ENCODE peak calls at places on chromosomes 3 and 15, in ten cellular contexts. One of them, this sample, is unnamed.
A peak's percentile ranks its signal among the peaks of the same experiment; 100 is the strongest.

GRCh38 chr15:100720406-100720967 is 118.1 kb downstream of the ASB7 start:
- DNase-seq in Peyer's patch: no peak
- DNase-seq in activated B cell treated with CpG ODN at 0.5 μM for 24 hours: no peak
- DNase-seq in omental fat pad: no peak
- DNase-seq in MCF 10A: no peak
- DNase-seq in foreskin fibroblast: no peak
- DNase-seq in fibroblast of the aortic adventitia: no peak
- DNase-seq in GM06990: no peak
- DNase-seq in IMR-90: no peak
- DNase-seq in endothelial cell: no peak
- DNase-seq in this sample: no peak

GRCh38 chr3:187197255-187197654 is at the start of gene RTP1:
- DNase-seq in Peyer's patch: no peak
- DNase-seq in activated B cell treated with CpG ODN at 0.5 μM for 24 hours: no peak
- DNase-seq in omental fat pad: no peak
- DNase-seq in MCF 10A: no peak
- DNase-seq in foreskin fibroblast: no peak
- DNase-seq in fibroblast of the aortic adventitia: no peak
- DNase-seq in GM06990: no peak
- DNase-seq in IMR-90: no peak
- DNase-seq in endothelial cell: no peak
- DNase-seq in this sample: no peak

GRCh38 chr3:57837686-57838085 is 81.6 kb downstream of the SLMAP start:
- DNase-seq in Peyer's patch: no peak
- DNase-seq in activated B cell treated with CpG ODN at 0.5 μM for 24 hours: no peak
- DNase-seq in omental fat pad: no peak
- DNase-seq in MCF 10A: no peak
- DNase-seq in foreskin fibroblast: no peak
- DNase-seq in fibroblast of the aortic adventitia: no peak
- DNase-seq in GM06990: no peak
- DNase-seq in IMR-90: no peak
- DNase-seq in endothelial cell: no peak
- DNase-seq in this sample: no peak

GRCh38 chr15:83111149-83111548 is 3.7 kb downstream of the TM6SF1 start:
- DNase-seq in Peyer's patch: no peak
- DNase-seq in activated B cell treated with CpG ODN at 0.5 μM for 24 hours: no peak
- DNase-seq in omental fat pad: no peak
- DNase-seq in MCF 10A: no peak
- DNase-seq in foreskin fibroblast: no peak
- DNase-seq in fibroblast of the aortic adventitia: no peak
- DNase-seq in GM06990: no peak
- DNase-seq in IMR-90: no peak
- DNase-seq in endothelial cell: no peak
- DNase-seq in this sample: no peak

GRCh38 chr3:77459926-77460325 is 420.0 kb downstream of the ROBO2 start:
- DNase-seq in Peyer's patch: no peak
- DNase-seq in activated B cell treated with CpG ODN at 0.5 μM for 24 hours: no peak
- DNase-seq in omental fat pad: no peak
- DNase-seq in MCF 10A: peak; percentile 10
- DNase-seq in foreskin fibroblast: no peak
- DNase-seq in fibroblast of the aortic adventitia: no peak
- DNase-seq in GM06990: no peak
- DNase-seq in IMR-90: no peak
- DNase-seq in endothelial cell: no peak
- DNase-seq in this sample: no peak

GRCh38 chr3:48110463-48110862 is 77.8 kb downstream of the CDC25A start:
- DNase-seq in Peyer's patch: no peak
- DNase-seq in activated B cell treated with CpG ODN at 0.5 μM for 24 hours: no peak
- DNase-seq in omental fat pad: no peak
- DNase-seq in MCF 10A: no peak
- DNase-seq in foreskin fibroblast: no peak
- DNase-seq in fibroblast of the aortic adventitia: no peak
- DNase-seq in GM06990: no peak
- DNase-seq in IMR-90: no peak
- DNase-seq in endothelial cell: no peak
- DNase-seq in this sample: no peak

GRCh38 chr3:24502690-24503089 is 8.0 kb upstream of the THRB start:
- DNase-seq in Peyer's patch: no peak
- DNase-seq in activated B cell treated with CpG ODN at 0.5 μM for 24 hours: no peak
- DNase-seq in omental fat pad: no peak
- DNase-seq in MCF 10A: no peak
- DNase-seq in foreskin fibroblast: peak; percentile 61
- DNase-seq in fibroblast of the aortic adventitia: no peak
- DNase-seq in GM06990: no peak
- DNase-seq in IMR-90: no peak
- DNase-seq in endothelial cell: no peak
- DNase-seq in this sample: no peak

GRCh38 chr15:37793851-37794250 is 140.6 kb upstream of the TMCO5A start:
- DNase-seq in Peyer's patch: no peak
- DNase-seq in activated B cell treated with CpG ODN at 0.5 μM for 24 hours: no peak
- DNase-seq in omental fat pad: no peak
- DNase-seq in MCF 10A: no peak
- DNase-seq in foreskin fibroblast: no peak
- DNase-seq in fibroblast of the aortic adventitia: no peak
- DNase-seq in GM06990: no peak
- DNase-seq in IMR-90: no peak
- DNase-seq in endothelial cell: peak; percentile 19
- DNase-seq in this sample: no peak

DNA sequence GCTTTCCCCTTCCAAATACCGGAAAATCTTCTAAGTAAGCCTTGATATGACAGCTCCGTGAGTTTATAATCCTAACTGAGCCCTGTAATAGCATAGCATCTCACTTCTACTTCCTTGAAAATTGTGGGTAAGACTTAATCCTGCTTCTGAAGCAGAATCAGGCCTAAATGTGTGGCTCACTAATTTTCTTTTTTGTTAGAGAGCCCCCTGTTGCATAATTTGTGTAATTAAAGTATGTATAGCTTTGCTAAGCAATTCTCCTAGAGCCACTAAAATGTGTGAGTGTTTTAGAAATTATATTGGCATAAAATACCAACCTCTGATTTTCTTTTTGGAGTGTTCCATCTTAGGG is 304.4 kb downstream of the FGF12 start:
- DNase-seq in Peyer's patch: no peak
- DNase-seq in activated B cell treated with CpG ODN at 0.5 μM for 24 hours: no peak
- DNase-seq in omental fat pad: no peak
- DNase-seq in MCF 10A: peak; percentile 43
- DNase-seq in foreskin fibroblast: no peak
- DNase-seq in fibroblast of the aortic adventitia: no peak
- DNase-seq in GM06990: no peak
- DNase-seq in IMR-90: no peak
- DNase-seq in endothelial cell: no peak
- DNase-seq in this sample: peak; percentile 27
- TF ChIP-seq CTCF in Peyer's patch: no peak
- TF ChIP-seq CTCF in activated B cell treated with CpG ODN at 0.5 μM for 24 hours: no peak
- TF ChIP-seq CTCF in omental fat pad: no peak
- TF ChIP-seq CTCF in MCF 10A: peak; percentile 52
- TF ChIP-seq CTCF in foreskin fibroblast: no peak
- TF ChIP-seq CTCF in fibroblast of the aortic adventitia: no peak
- TF ChIP-seq CTCF in GM06990: no peak
- TF ChIP-seq CTCF in IMR-90: peak; percentile 10
- TF ChIP-seq CTCF in endothelial cell: peak; percentile 39
- TF ChIP-seq CTCF in this sample: peak; percentile 12

GRCh38 chr15:57328479-57329250 is 47.6 kb upstream of the CGNL1 start:
- DNase-seq in Peyer's patch: no peak
- DNase-seq in activated B cell treated with CpG ODN at 0.5 μM for 24 hours: no peak
- DNase-seq in omental fat pad: no peak
- DNase-seq in MCF 10A: no peak
- DNase-seq in foreskin fibroblast: no peak
- DNase-seq in fibroblast of the aortic adventitia: no peak
- DNase-seq in GM06990: no peak
- DNase-seq in IMR-90: no peak
- DNase-seq in endothelial cell: no peak
- DNase-seq in this sample: peak; percentile 27
- TF ChIP-seq CTCF in Peyer's patch: no peak
- TF ChIP-seq CTCF in activated B cell treated with CpG ODN at 0.5 μM for 24 hours: no peak
- TF ChIP-seq CTCF in omental fat pad: no peak
- TF ChIP-seq CTCF in MCF 10A: no peak
- TF ChIP-seq CTCF in foreskin fibroblast: no peak
- TF ChIP-seq CTCF in fibroblast of the aortic adventitia: no peak
- TF ChIP-seq CTCF in GM06990: no peak
- TF ChIP-seq CTCF in IMR-90: no peak
- TF ChIP-seq CTCF in endothelial cell: no peak
- TF ChIP-seq CTCF in this sample: no peak

GRCh38 chr3:32894977-32895376 is 56.5 kb upstream of the CCR4 start:
- DNase-seq in Peyer's patch: no peak
- DNase-seq in activated B cell treated with CpG ODN at 0.5 μM for 24 hours: no peak
- DNase-seq in omental fat pad: no peak
- DNase-seq in MCF 10A: no peak
- DNase-seq in foreskin fibroblast: no peak
- DNase-seq in fibroblast of the aortic adventitia: no peak
- DNase-seq in GM06990: no peak
- DNase-seq in IMR-90: no peak
- DNase-seq in endothelial cell: no peak
- DNase-seq in this sample: no peak

GRCh38 chr3:32892625-32893598 is 58.5 kb upstream of the CCR4 start:
- DNase-seq in Peyer's patch: no peak
- DNase-seq in activated B cell treated with CpG ODN at 0.5 μM for 24 hours: no peak
- DNase-seq in omental fat pad: no peak
- DNase-seq in MCF 10A: no peak
- DNase-seq in foreskin fibroblast: no peak
- DNase-seq in fibroblast of the aortic adventitia: no peak
- DNase-seq in GM06990: no peak
- DNase-seq in IMR-90: no peak
- DNase-seq in endothelial cell: no peak
- DNase-seq in this sample: no peak

GRCh38 chr3:32888739-32889138 is 62.7 kb upstream of the CCR4 start:
- DNase-seq in Peyer's patch: no peak
- DNase-seq in activated B cell treated with CpG ODN at 0.5 μM for 24 hours: no peak
- DNase-seq in omental fat pad: no peak
- DNase-seq in MCF 10A: no peak
- DNase-seq in foreskin fibroblast: no peak
- DNase-seq in fibroblast of the aortic adventitia: no peak
- DNase-seq in GM06990: peak; percentile 41
- DNase-seq in IMR-90: no peak
- DNase-seq in endothelial cell: no peak
- DNase-seq in this sample: no peak

GRCh38 chr3:32890420-32891276 is 60.8 kb upstream of the CCR4 start:
- DNase-seq in Peyer's patch: no peak
- DNase-seq in activated B cell treated with CpG ODN at 0.5 μM for 24 hours: no peak
- DNase-seq in omental fat pad: no peak
- DNase-seq in MCF 10A: no peak
- DNase-seq in foreskin fibroblast: no peak
- DNase-seq in fibroblast of the aortic adventitia: no peak
- DNase-seq in GM06990: no peak
- DNase-seq in IMR-90: no peak
- DNase-seq in endothelial cell: no peak
- DNase-seq in this sample: no peak

DNA sequence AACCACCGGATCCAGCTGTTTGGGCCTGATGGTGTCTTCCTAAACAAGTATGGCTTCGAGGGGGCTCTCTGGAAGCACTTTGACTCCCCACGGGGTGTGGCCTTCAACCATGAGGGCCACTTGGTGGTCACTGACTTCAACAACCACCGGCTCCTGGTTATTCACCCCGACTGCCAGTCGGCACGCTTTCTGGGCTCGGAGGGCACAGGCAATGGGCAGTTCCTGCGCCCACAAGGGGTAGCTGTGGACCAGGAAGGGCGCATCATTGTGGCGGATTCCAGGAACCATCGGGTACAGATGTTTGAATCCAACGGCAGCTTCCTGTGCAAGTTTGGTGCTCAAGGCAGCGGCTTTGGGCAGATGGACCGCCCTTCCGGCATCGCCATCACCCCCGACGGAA is 60.1 kb upstream of the CCR4 start:
- DNase-seq in Peyer's patch: no peak
- DNase-seq in activated B cell treated with CpG ODN at 0.5 μM for 24 hours: no peak
- DNase-seq in omental fat pad: no peak
- DNase-seq in MCF 10A: no peak
- DNase-seq in foreskin fibroblast: no peak
- DNase-seq in fibroblast of the aortic adventitia: no peak
- DNase-seq in GM06990: no peak
- DNase-seq in IMR-90: no peak
- DNase-seq in endothelial cell: no peak
- DNase-seq in this sample: no peak
- TF ChIP-seq CTCF in Peyer's patch: no peak
- TF ChIP-seq CTCF in activated B cell treated with CpG ODN at 0.5 μM for 24 hours: no peak
- TF ChIP-seq CTCF in omental fat pad: no peak
- TF ChIP-seq CTCF in MCF 10A: no peak
- TF ChIP-seq CTCF in foreskin fibroblast: no peak
- TF ChIP-seq CTCF in fibroblast of the aortic adventitia: no peak
- TF ChIP-seq CTCF in GM06990: no peak
- TF ChIP-seq CTCF in IMR-90: no peak
- TF ChIP-seq CTCF in endothelial cell: no peak
- TF ChIP-seq CTCF in this sample: no peak

GRCh38 chr3:69011331-69011730 is 2.2 kb downstream of the EOGT start:
- DNase-seq in Peyer's patch: no peak
- DNase-seq in activated B cell treated with CpG ODN at 0.5 μM for 24 hours: no peak
- DNase-seq in omental fat pad: no peak
- DNase-seq in MCF 10A: no peak
- DNase-seq in foreskin fibroblast: no peak
- DNase-seq in fibroblast of the aortic adventitia: no peak
- DNase-seq in GM06990: no peak
- DNase-seq in IMR-90: peak; percentile 54
- DNase-seq in endothelial cell: no peak
- DNase-seq in this sample: peak; percentile 42

GRCh38 chr3:69012111-69012835 is 1.2 kb downstream of the EOGT start:
- DNase-seq in Peyer's patch: no peak
- DNase-seq in activated B cell treated with CpG ODN at 0.5 μM for 24 hours: no peak
- DNase-seq in omental fat pad: no peak
- DNase-seq in MCF 10A: peak; percentile 82
- DNase-seq in foreskin fibroblast: peak; percentile 65
- DNase-seq in fibroblast of the aortic adventitia: peak; percentile 62
- DNase-seq in GM06990: peak; percentile 21
- DNase-seq in IMR-90: peak; percentile 63
- DNase-seq in endothelial cell: peak; percentile 24
- DNase-seq in this sample: peak; percentile 39

GRCh38 chr3:69014022-69014580 is 617 bp upstream of the EOGT start:
- DNase-seq in Peyer's patch: no peak
- DNase-seq in activated B cell treated with CpG ODN at 0.5 μM for 24 hours: no peak
- DNase-seq in omental fat pad: no peak
- DNase-seq in MCF 10A: no peak
- DNase-seq in foreskin fibroblast: peak; percentile 34
- DNase-seq in fibroblast of the aortic adventitia: no peak
- DNase-seq in GM06990: no peak
- DNase-seq in IMR-90: no peak
- DNase-seq in endothelial cell: no peak
- DNase-seq in this sample: no peak

GRCh38 chr3:69012836-69013255 is 638 bp downstream of the EOGT start:
- DNase-seq in Peyer's patch: peak; percentile 70
- DNase-seq in activated B cell treated with CpG ODN at 0.5 μM for 24 hours: peak; percentile 57
- DNase-seq in omental fat pad: no peak
- DNase-seq in MCF 10A: peak; percentile 47
- DNase-seq in foreskin fibroblast: peak; percentile 73
- DNase-seq in fibroblast of the aortic adventitia: peak; percentile 45
- DNase-seq in GM06990: peak; percentile 59
- DNase-seq in IMR-90: peak; percentile 67
- DNase-seq in endothelial cell: peak; percentile 59
- DNase-seq in this sample: peak; percentile 52

DNA sequence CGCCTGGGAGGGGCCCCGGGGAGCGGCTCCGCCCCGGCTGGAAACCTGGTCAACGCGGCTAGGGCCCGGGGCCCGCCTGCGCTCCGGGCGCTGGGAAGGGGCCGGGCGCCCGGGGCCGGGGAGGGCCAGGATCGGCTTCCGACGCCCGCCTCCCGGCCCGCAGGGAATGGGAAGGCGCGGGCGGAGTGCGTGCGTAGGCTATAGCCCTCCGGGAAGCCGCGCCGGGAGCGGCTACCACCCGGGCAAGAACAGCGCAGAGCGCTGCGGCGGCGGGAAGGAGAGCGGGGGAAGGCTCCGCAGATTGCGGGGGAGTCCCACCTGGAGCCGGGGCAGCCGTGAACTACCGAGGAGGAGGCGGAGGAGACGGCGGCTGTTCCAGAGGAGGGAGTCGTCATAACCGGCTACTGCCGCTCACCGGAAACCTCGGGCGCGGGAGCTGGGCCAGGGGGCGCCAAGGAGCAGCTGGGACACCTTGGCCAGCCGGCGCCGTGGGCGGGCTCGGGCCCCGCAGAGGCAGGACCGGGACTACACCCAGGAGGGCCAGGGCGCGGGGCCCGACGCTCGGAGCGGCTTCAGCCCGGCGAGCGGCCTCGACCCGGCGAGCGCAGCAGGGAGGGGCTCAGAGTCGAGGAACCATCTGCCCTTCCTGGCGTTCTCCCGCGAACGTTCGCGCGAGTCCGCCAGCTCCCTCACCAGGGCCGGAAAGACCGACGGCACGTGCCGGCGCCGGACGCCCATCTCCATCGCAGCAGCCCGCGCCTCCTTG is at the start of gene EOGT:
- DNase-seq in Peyer's patch: peak; percentile 95
- DNase-seq in activated B cell treated with CpG ODN at 0.5 μM for 24 hours: peak; percentile 80
- DNase-seq in omental fat pad: peak; percentile 70
- DNase-seq in MCF 10A: peak; percentile 89
- DNase-seq in foreskin fibroblast: peak; percentile 96
- DNase-seq in fibroblast of the aortic adventitia: peak; percentile 78
- DNase-seq in GM06990: peak; percentile 89
- DNase-seq in IMR-90: peak; percentile 82
- DNase-seq in endothelial cell: peak; percentile 91
- DNase-seq in this sample: peak; percentile 87
- TF ChIP-seq CTCF in Peyer's patch: peak; percentile 69
- TF ChIP-seq CTCF in activated B cell treated with CpG ODN at 0.5 μM for 24 hours: no peak
- TF ChIP-seq CTCF in omental fat pad: no peak
- TF ChIP-seq CTCF in MCF 10A: peak; percentile 67
- TF ChIP-seq CTCF in foreskin fibroblast: peak; percentile 46
- TF ChIP-seq CTCF in fibroblast of the aortic adventitia: peak; percentile 46
- TF ChIP-seq CTCF in GM06990: peak; percentile 62
- TF ChIP-seq CTCF in IMR-90: peak; percentile 64
- TF ChIP-seq CTCF in endothelial cell: peak; percentile 46
- TF ChIP-seq CTCF in this sample: peak; percentile 45

This sample was measured in cardiac fibroblast.